ENCODE peak calls at places on chromosomes 13 and 19, in nine cellular contexts. One of them, this sample, is unnamed.

GRCh38 chr13:55652657-55653056 is 1488.1 kb upstream of the PRR20A start:
- ATAC-seq in Panc1: no peak
- ATAC-seq in stimulated activated naive CD8-positive, alpha-beta T cell treated with anti-CD3 and anti-CD28 coated beads, Interleukin-15, amount 100 ng/mL, for 72 hours: no peak
- ATAC-seq in Right ventricle myocardium inferior: no peak
- ATAC-seq in left lobe of liver: no peak
- ATAC-seq in activated CD4-positive, alpha-beta T cell treated with anti-CD3 and anti-CD28 coated beads for 36 hours: no peak
- ATAC-seq in gastroesophageal sphincter: no peak
- ATAC-seq in stimulated activated effector memory CD8-positive, alpha-beta T cell treated with anti-CD3 and anti-CD28 coated beads, Interleukin-12 subunit alpha, Interleukin-12 subunit beta, amount 100 ng/mL, for 72 hours: no peak
- ATAC-seq in naive thymus-derived CD8-positive, alpha-beta T cell: no peak
- ATAC-seq in this sample: no peak

GRCh38 chr13:110331362-110331761 is 24.3 kb downstream of the COL4A2 start:
- ATAC-seq in Panc1: no peak
- ATAC-seq in stimulated activated naive CD8-positive, alpha-beta T cell treated with anti-CD3 and anti-CD28 coated beads, Interleukin-15, amount 100 ng/mL, for 72 hours: no peak
- ATAC-seq in Right ventricle myocardium inferior: no peak
- ATAC-seq in left lobe of liver: no peak
- ATAC-seq in activated CD4-positive, alpha-beta T cell treated with anti-CD3 and anti-CD28 coated beads for 36 hours: no peak
- ATAC-seq in gastroesophageal sphincter: no peak
- ATAC-seq in stimulated activated effector memory CD8-positive, alpha-beta T cell treated with anti-CD3 and anti-CD28 coated beads, Interleukin-12 subunit alpha, Interleukin-12 subunit beta, amount 100 ng/mL, for 72 hours: no peak
- ATAC-seq in naive thymus-derived CD8-positive, alpha-beta T cell: no peak
- ATAC-seq in this sample: no peak

GRCh38 chr13:110221331-110221730 is 85.6 kb downstream of the COL4A1 start:
- ATAC-seq in Panc1: no peak
- ATAC-seq in stimulated activated naive CD8-positive, alpha-beta T cell treated with anti-CD3 and anti-CD28 coated beads, Interleukin-15, amount 100 ng/mL, for 72 hours: no peak
- ATAC-seq in Right ventricle myocardium inferior: peak; percentile 45
- ATAC-seq in left lobe of liver: no peak
- ATAC-seq in activated CD4-positive, alpha-beta T cell treated with anti-CD3 and anti-CD28 coated beads for 36 hours: no peak
- ATAC-seq in gastroesophageal sphincter: peak; percentile 8
- ATAC-seq in stimulated activated effector memory CD8-positive, alpha-beta T cell treated with anti-CD3 and anti-CD28 coated beads, Interleukin-12 subunit alpha, Interleukin-12 subunit beta, amount 100 ng/mL, for 72 hours: no peak
- ATAC-seq in naive thymus-derived CD8-positive, alpha-beta T cell: no peak
- ATAC-seq in this sample: no peak

GRCh38 chr19:3048190-3048533 is 14.1 kb downstream of the TLE5 start:
- ATAC-seq in Panc1: no peak
- ATAC-seq in stimulated activated naive CD8-positive, alpha-beta T cell treated with anti-CD3 and anti-CD28 coated beads, Interleukin-15, amount 100 ng/mL, for 72 hours: no peak
- ATAC-seq in Right ventricle myocardium inferior: no peak
- ATAC-seq in left lobe of liver: no peak
- ATAC-seq in activated CD4-positive, alpha-beta T cell treated with anti-CD3 and anti-CD28 coated beads for 36 hours: no peak
- ATAC-seq in gastroesophageal sphincter: no peak
- ATAC-seq in stimulated activated effector memory CD8-positive, alpha-beta T cell treated with anti-CD3 and anti-CD28 coated beads, Interleukin-12 subunit alpha, Interleukin-12 subunit beta, amount 100 ng/mL, for 72 hours: no peak
- ATAC-seq in naive thymus-derived CD8-positive, alpha-beta T cell: no peak
- ATAC-seq in this sample: no peak

GRCh38 chr13:39959497-39959896 is 304.0 kb downstream of the COG6 start:
- ATAC-seq in Panc1: no peak
- ATAC-seq in stimulated activated naive CD8-positive, alpha-beta T cell treated with anti-CD3 and anti-CD28 coated beads, Interleukin-15, amount 100 ng/mL, for 72 hours: no peak
- ATAC-seq in Right ventricle myocardium inferior: peak; percentile 46
- ATAC-seq in left lobe of liver: peak; percentile 52
- ATAC-seq in activated CD4-positive, alpha-beta T cell treated with anti-CD3 and anti-CD28 coated beads for 36 hours: no peak
- ATAC-seq in gastroesophageal sphincter: no peak
- ATAC-seq in stimulated activated effector memory CD8-positive, alpha-beta T cell treated with anti-CD3 and anti-CD28 coated beads, Interleukin-12 subunit alpha, Interleukin-12 subunit beta, amount 100 ng/mL, for 72 hours: no peak
- ATAC-seq in naive thymus-derived CD8-positive, alpha-beta T cell: no peak
- ATAC-seq in this sample: no peak

GRCh38 chr13:46778879-46779278 is 18.1 kb downstream of the ESD start:
- ATAC-seq in Panc1: no peak
- ATAC-seq in stimulated activated naive CD8-positive, alpha-beta T cell treated with anti-CD3 and anti-CD28 coated beads, Interleukin-15, amount 100 ng/mL, for 72 hours: no peak
- ATAC-seq in Right ventricle myocardium inferior: no peak
- ATAC-seq in left lobe of liver: no peak
- ATAC-seq in activated CD4-positive, alpha-beta T cell treated with anti-CD3 and anti-CD28 coated beads for 36 hours: no peak
- ATAC-seq in gastroesophageal sphincter: no peak
- ATAC-seq in stimulated activated effector memory CD8-positive, alpha-beta T cell treated with anti-CD3 and anti-CD28 coated beads, Interleukin-12 subunit alpha, Interleukin-12 subunit beta, amount 100 ng/mL, for 72 hours: no peak
- ATAC-seq in naive thymus-derived CD8-positive, alpha-beta T cell: no peak
- ATAC-seq in this sample: no peak

GRCh38 chr19:55536951-55537740 is at the start of gene SBK2:
- ATAC-seq in Panc1: peak; percentile 40
- ATAC-seq in stimulated activated naive CD8-positive, alpha-beta T cell treated with anti-CD3 and anti-CD28 coated beads, Interleukin-15, amount 100 ng/mL, for 72 hours: no peak
- ATAC-seq in Right ventricle myocardium inferior: peak; percentile 53
- ATAC-seq in left lobe of liver: no peak
- ATAC-seq in activated CD4-positive, alpha-beta T cell treated with anti-CD3 and anti-CD28 coated beads for 36 hours: no peak
- ATAC-seq in gastroesophageal sphincter: no peak
- ATAC-seq in stimulated activated effector memory CD8-positive, alpha-beta T cell treated with anti-CD3 and anti-CD28 coated beads, Interleukin-12 subunit alpha, Interleukin-12 subunit beta, amount 100 ng/mL, for 72 hours: no peak
- ATAC-seq in naive thymus-derived CD8-positive, alpha-beta T cell: no peak
- ATAC-seq in this sample: no peak

GRCh38 chr13:112187527-112188297 is 120.8 kb downstream of the SOX1 start:
- ATAC-seq in Panc1: no peak
- ATAC-seq in stimulated activated naive CD8-positive, alpha-beta T cell treated with anti-CD3 and anti-CD28 coated beads, Interleukin-15, amount 100 ng/mL, for 72 hours: no peak
- ATAC-seq in Right ventricle myocardium inferior: no peak
- ATAC-seq in left lobe of liver: no peak
- ATAC-seq in activated CD4-positive, alpha-beta T cell treated with anti-CD3 and anti-CD28 coated beads for 36 hours: no peak
- ATAC-seq in gastroesophageal sphincter: no peak
- ATAC-seq in stimulated activated effector memory CD8-positive, alpha-beta T cell treated with anti-CD3 and anti-CD28 coated beads, Interleukin-12 subunit alpha, Interleukin-12 subunit beta, amount 100 ng/mL, for 72 hours: no peak
- ATAC-seq in naive thymus-derived CD8-positive, alpha-beta T cell: no peak
- ATAC-seq in this sample: no peak

GRCh38 chr13:113815151-113816058 is 48.5 kb downstream of the GAS6 start:
- ATAC-seq in Panc1: no peak
- ATAC-seq in stimulated activated naive CD8-positive, alpha-beta T cell treated with anti-CD3 and anti-CD28 coated beads, Interleukin-15, amount 100 ng/mL, for 72 hours: peak; percentile 23
- ATAC-seq in Right ventricle myocardium inferior: no peak
- ATAC-seq in left lobe of liver: no peak
- ATAC-seq in activated CD4-positive, alpha-beta T cell treated with anti-CD3 and anti-CD28 coated beads for 36 hours: peak; percentile 53
- ATAC-seq in gastroesophageal sphincter: no peak
- ATAC-seq in stimulated activated effector memory CD8-positive, alpha-beta T cell treated with anti-CD3 and anti-CD28 coated beads, Interleukin-12 subunit alpha, Interleukin-12 subunit beta, amount 100 ng/mL, for 72 hours: peak; percentile 33
- ATAC-seq in naive thymus-derived CD8-positive, alpha-beta T cell: no peak
- ATAC-seq in this sample: peak; percentile 61

GRCh38 chr19:45940515-45940805 is 25.9 kb upstream of the NANOS2 start:
- ATAC-seq in Panc1: no peak
- ATAC-seq in stimulated activated naive CD8-positive, alpha-beta T cell treated with anti-CD3 and anti-CD28 coated beads, Interleukin-15, amount 100 ng/mL, for 72 hours: no peak
- ATAC-seq in Right ventricle myocardium inferior: no peak
- ATAC-seq in left lobe of liver: no peak
- ATAC-seq in activated CD4-positive, alpha-beta T cell treated with anti-CD3 and anti-CD28 coated beads for 36 hours: no peak
- ATAC-seq in gastroesophageal sphincter: no peak
- ATAC-seq in stimulated activated effector memory CD8-positive, alpha-beta T cell treated with anti-CD3 and anti-CD28 coated beads, Interleukin-12 subunit alpha, Interleukin-12 subunit beta, amount 100 ng/mL, for 72 hours: no peak
- ATAC-seq in naive thymus-derived CD8-positive, alpha-beta T cell: no peak
- ATAC-seq in this sample: no peak

GRCh38 chr13:21777813-21778212 is 106.9 kb downstream of the FGF9 start:
- ATAC-seq in Panc1: no peak
- ATAC-seq in stimulated activated naive CD8-positive, alpha-beta T cell treated with anti-CD3 and anti-CD28 coated beads, Interleukin-15, amount 100 ng/mL, for 72 hours: no peak
- ATAC-seq in Right ventricle myocardium inferior: peak; percentile 91
- ATAC-seq in left lobe of liver: no peak
- ATAC-seq in activated CD4-positive, alpha-beta T cell treated with anti-CD3 and anti-CD28 coated beads for 36 hours: no peak
- ATAC-seq in gastroesophageal sphincter: no peak
- ATAC-seq in stimulated activated effector memory CD8-positive, alpha-beta T cell treated with anti-CD3 and anti-CD28 coated beads, Interleukin-12 subunit alpha, Interleukin-12 subunit beta, amount 100 ng/mL, for 72 hours: no peak
- ATAC-seq in naive thymus-derived CD8-positive, alpha-beta T cell: no peak
- ATAC-seq in this sample: no peak

GRCh38 chr13:75410207-75410606 is 71.8 kb downstream of the TBC1D4 start:
- ATAC-seq in Panc1: no peak
- ATAC-seq in stimulated activated naive CD8-positive, alpha-beta T cell treated with anti-CD3 and anti-CD28 coated beads, Interleukin-15, amount 100 ng/mL, for 72 hours: no peak
- ATAC-seq in Right ventricle myocardium inferior: peak; percentile 62
- ATAC-seq in left lobe of liver: no peak
- ATAC-seq in activated CD4-positive, alpha-beta T cell treated with anti-CD3 and anti-CD28 coated beads for 36 hours: no peak
- ATAC-seq in gastroesophageal sphincter: no peak
- ATAC-seq in stimulated activated effector memory CD8-positive, alpha-beta T cell treated with anti-CD3 and anti-CD28 coated beads, Interleukin-12 subunit alpha, Interleukin-12 subunit beta, amount 100 ng/mL, for 72 hours: no peak
- ATAC-seq in naive thymus-derived CD8-positive, alpha-beta T cell: no peak
- ATAC-seq in this sample: no peak

GRCh38 chr13:98451676-98452105 is 125.2 kb downstream of the STK24 start:
- ATAC-seq in Panc1: no peak
- ATAC-seq in stimulated activated naive CD8-positive, alpha-beta T cell treated with anti-CD3 and anti-CD28 coated beads, Interleukin-15, amount 100 ng/mL, for 72 hours: no peak
- ATAC-seq in Right ventricle myocardium inferior: peak; percentile 15
- ATAC-seq in left lobe of liver: no peak
- ATAC-seq in activated CD4-positive, alpha-beta T cell treated with anti-CD3 and anti-CD28 coated beads for 36 hours: no peak
- ATAC-seq in gastroesophageal sphincter: peak; percentile 68
- ATAC-seq in stimulated activated effector memory CD8-positive, alpha-beta T cell treated with anti-CD3 and anti-CD28 coated beads, Interleukin-12 subunit alpha, Interleukin-12 subunit beta, amount 100 ng/mL, for 72 hours: no peak
- ATAC-seq in naive thymus-derived CD8-positive, alpha-beta T cell: no peak
- ATAC-seq in this sample: no peak

GRCh38 chr13:31328549-31329229 is 128.9 kb downstream of the B3GLCT start:
- ATAC-seq in Panc1: no peak
- ATAC-seq in stimulated activated naive CD8-positive, alpha-beta T cell treated with anti-CD3 and anti-CD28 coated beads, Interleukin-15, amount 100 ng/mL, for 72 hours: no peak
- ATAC-seq in Right ventricle myocardium inferior: no peak
- ATAC-seq in left lobe of liver: no peak
- ATAC-seq in activated CD4-positive, alpha-beta T cell treated with anti-CD3 and anti-CD28 coated beads for 36 hours: no peak
- ATAC-seq in gastroesophageal sphincter: no peak
- ATAC-seq in stimulated activated effector memory CD8-positive, alpha-beta T cell treated with anti-CD3 and anti-CD28 coated beads, Interleukin-12 subunit alpha, Interleukin-12 subunit beta, amount 100 ng/mL, for 72 hours: no peak
- ATAC-seq in naive thymus-derived CD8-positive, alpha-beta T cell: no peak
- ATAC-seq in this sample: no peak

GRCh38 chr19:29965529-29965928 is 23.5 kb downstream of the URI1 start:
- ATAC-seq in Panc1: no peak
- ATAC-seq in stimulated activated naive CD8-positive, alpha-beta T cell treated with anti-CD3 and anti-CD28 coated beads, Interleukin-15, amount 100 ng/mL, for 72 hours: no peak
- ATAC-seq in Right ventricle myocardium inferior: no peak
- ATAC-seq in left lobe of liver: no peak
- ATAC-seq in activated CD4-positive, alpha-beta T cell treated with anti-CD3 and anti-CD28 coated beads for 36 hours: no peak
- ATAC-seq in gastroesophageal sphincter: no peak
- ATAC-seq in stimulated activated effector memory CD8-positive, alpha-beta T cell treated with anti-CD3 and anti-CD28 coated beads, Interleukin-12 subunit alpha, Interleukin-12 subunit beta, amount 100 ng/mL, for 72 hours: no peak
- ATAC-seq in naive thymus-derived CD8-positive, alpha-beta T cell: no peak
- ATAC-seq in this sample: no peak

GRCh38 chr19:49552749-49553148 is 24.9 kb downstream of the RCN3 start:
- ATAC-seq in Panc1: no peak
- ATAC-seq in stimulated activated naive CD8-positive, alpha-beta T cell treated with anti-CD3 and anti-CD28 coated beads, Interleukin-15, amount 100 ng/mL, for 72 hours: no peak
- ATAC-seq in Right ventricle myocardium inferior: no peak
- ATAC-seq in left lobe of liver: no peak
- ATAC-seq in activated CD4-positive, alpha-beta T cell treated with anti-CD3 and anti-CD28 coated beads for 36 hours: peak; percentile 11
- ATAC-seq in gastroesophageal sphincter: no peak
- ATAC-seq in stimulated activated effector memory CD8-positive, alpha-beta T cell treated with anti-CD3 and anti-CD28 coated beads, Interleukin-12 subunit alpha, Interleukin-12 subunit beta, amount 100 ng/mL, for 72 hours: no peak
- ATAC-seq in naive thymus-derived CD8-positive, alpha-beta T cell: peak; percentile 58
- ATAC-seq in this sample: peak; percentile 26

GRCh38 chr19:1168877-1169791 is 4.9 kb downstream of the SBNO2 start:
- ATAC-seq in Panc1: peak; percentile 43
- ATAC-seq in stimulated activated naive CD8-positive, alpha-beta T cell treated with anti-CD3 and anti-CD28 coated beads, Interleukin-15, amount 100 ng/mL, for 72 hours: no peak
- ATAC-seq in Right ventricle myocardium inferior: no peak
- ATAC-seq in left lobe of liver: peak; percentile 60
- ATAC-seq in activated CD4-positive, alpha-beta T cell treated with anti-CD3 and anti-CD28 coated beads for 36 hours: no peak
- ATAC-seq in gastroesophageal sphincter: peak; percentile 17
- ATAC-seq in stimulated activated effector memory CD8-positive, alpha-beta T cell treated with anti-CD3 and anti-CD28 coated beads, Interleukin-12 subunit alpha, Interleukin-12 subunit beta, amount 100 ng/mL, for 72 hours: peak; percentile 31
- ATAC-seq in naive thymus-derived CD8-positive, alpha-beta T cell: no peak
- ATAC-seq in this sample: no peak

GRCh38 chr13:39578821-39579291 is 24.1 kb downstream of the LHFPL6 start:
- ATAC-seq in Panc1: no peak
- ATAC-seq in stimulated activated naive CD8-positive, alpha-beta T cell treated with anti-CD3 and anti-CD28 coated beads, Interleukin-15, amount 100 ng/mL, for 72 hours: no peak
- ATAC-seq in Right ventricle myocardium inferior: no peak
- ATAC-seq in left lobe of liver: no peak
- ATAC-seq in activated CD4-positive, alpha-beta T cell treated with anti-CD3 and anti-CD28 coated beads for 36 hours: no peak
- ATAC-seq in gastroesophageal sphincter: no peak
- ATAC-seq in stimulated activated effector memory CD8-positive, alpha-beta T cell treated with anti-CD3 and anti-CD28 coated beads, Interleukin-12 subunit alpha, Interleukin-12 subunit beta, amount 100 ng/mL, for 72 hours: peak; percentile 36
- ATAC-seq in naive thymus-derived CD8-positive, alpha-beta T cell: no peak
- ATAC-seq in this sample: no peak